ENCODE peak calls at places on chromosomes 13 and 19, in eight cellular contexts. C is CD8-positive, alpha-beta memory T cell; O is upper lobe of right lung; Q is thyroid gland; X is left ventricle myocardium inferior; E is kidney; U is neural progenitor cell; H is tibial artery. D is an unnamed sample.

GRCh38 chr13:111115841-111116500 is 861 bp downstream of the ARHGEF7 start:
- DNase-seq in Q (peak; percentile 9), C (no peak), E (no peak), X (peak; percentile 69), O (no peak), U (peak; percentile 75), H (peak; percentile 88), D (peak; percentile 5)

GRCh38 chr13:86909318-86909717 is 761.9 kb upstream of the SLITRK5 start:
- DNase-seq in X (no peak), C (no peak), Q (no peak), E (no peak), U (no peak), H (no peak), O (no peak), D (no peak)

GRCh38 chr13:44335463-44335862 is 38.2 kb upstream of the SERP2 start:
- DNase-seq in X (no peak), O (no peak), E (no peak), H (no peak), C (no peak), Q (no peak), U (no peak), D (no peak)

GRCh38 chr13:69194130-69194529 is 913.5 kb upstream of the ATXN8OS start:
- DNase-seq in X (no peak), H (no peak), C (no peak), Q (no peak), U (no peak), E (no peak), O (no peak), D (no peak)

GRCh38 chr19:14632286-14632685 is 42.4 kb downstream of the ADGRE3 start:
- DNase-seq in Q (no peak), X (no peak), U (no peak), E (no peak), O (no peak), C (peak; percentile 11), H (no peak), D (peak; percentile 65)

GRCh38 chr19:3061214-3062161 is 807 bp downstream of the TLE5 start:
- DNase-seq in X (peak; percentile 73), O (peak; percentile 83), E (peak; percentile 90), U (no peak), H (peak; percentile 74), Q (peak; percentile 64), C (peak; percentile 84), D (no peak)

GRCh38 chr19:35006342-35006998 is 6.3 kb downstream of the GRAMD1A start:
- DNase-seq in Q (no peak), U (no peak), E (no peak), C (no peak), X (no peak), H (no peak), O (no peak), D (no peak)

GRCh38 chr19:38490861-38491260 is 57.4 kb downstream of the RYR1 start:
- DNase-seq in C (no peak), H (no peak), E (no peak), U (no peak), O (no peak), Q (no peak), X (no peak), D (no peak)

GRCh38 chr13:34344761-34345600 is 527.0 kb downstream of the RFC3 start:
- DNase-seq in E (no peak), X (no peak), Q (no peak), H (no peak), U (no peak), C (no peak), O (no peak), D (no peak)

GRCh38 chr13:79779761-79780160 is 298.8 kb downstream of the NDFIP2 start:
- DNase-seq in O (no peak), H (no peak), X (no peak), U (peak; percentile 72), Q (peak; percentile 33), E (no peak), C (no peak), D (peak; percentile 26)

GRCh38 chr13:50697746-50698526 is 145.6 kb downstream of the DLEU7 start:
- DNase-seq in X (no peak), U (no peak), H (no peak), Q (peak; percentile 13), C (no peak), E (no peak), O (no peak), D (no peak)

GRCh38 chr13:113489549-113490495 is 689 bp downstream of the DCUN1D2 start:
- DNase-seq in U (no peak), C (peak; percentile 18), Q (peak; percentile 21), X (no peak), E (peak; percentile 82), O (no peak), H (peak; percentile 76), D (peak; percentile 35)

GRCh38 chr13:96053003-96053703 is at the start of gene UGGT2:
- DNase-seq in U (peak; percentile 90), X (peak; percentile 96), Q (peak; percentile 97), C (no peak), O (peak; percentile 98), E (peak; percentile 98), H (peak; percentile 97), D (peak; percentile 77)

GRCh38 chr19:3119782-3120380 is 16.0 kb upstream of the GNA15 start:
- DNase-seq in O (no peak), X (no peak), E (peak; percentile 58), H (no peak), U (no peak), Q (no peak), C (no peak), D (no peak)

GRCh38 chr13:77429320-77430142 is 102.6 kb upstream of the MYCBP2 start:
- DNase-seq in Q (no peak), O (no peak), X (no peak), E (no peak), C (no peak), H (no peak), U (no peak), D (no peak)

GRCh38 chr19:37972803-37973202 is 65.8 kb downstream of the SIPA1L3 start:
- DNase-seq in Q (no peak), U (no peak), C (no peak), H (no peak), O (no peak), E (no peak), X (no peak), D (no peak)

GRCh38 chr13:80086304-80086721 is 254.6 kb downstream of the SPRY2 start:
- DNase-seq in Q (no peak), C (no peak), U (no peak), H (no peak), O (no peak), E (no peak), X (no peak), D (no peak)

GRCh38 chr19:17347361-17347760 is 10.0 kb downstream of the GTPBP3 start:
- DNase-seq in C (no peak), Q (no peak), O (no peak), X (no peak), H (peak; percentile 73), E (peak; percentile 85), U (no peak), D (no peak)

GRCh38 chr13:110403721-110404120 is 96.6 kb downstream of the COL4A2 start:
- DNase-seq in C (no peak), H (no peak), X (no peak), E (no peak), Q (no peak), O (no peak), U (no peak), D (no peak)

GRCh38 chr13:40269086-40269485 is 397.4 kb downstream of the FOXO1 start:
- DNase-seq in Q (no peak), H (no peak), X (peak; percentile 36), C (no peak), U (no peak), E (no peak), O (no peak), D (no peak)

GRCh38 chr13:76939215-76939614 is 9.1 kb upstream of the ACOD1 start:
- DNase-seq in E (no peak), Q (no peak), C (no peak), U (no peak), H (no peak), O (no peak), X (no peak), D (peak; percentile 9)

GRCh38 chr19:38793186-38793585 is 4.2 kb downstream of the LGALS7B start:
- DNase-seq in Q (no peak), O (no peak), X (no peak), C (no peak), H (no peak), U (no peak), E (no peak), D (peak; percentile 26)

GRCh38 chr19:48970923-48971395 is 5.8 kb downstream of the FTL start:
- DNase-seq in Q (peak; percentile 74), H (peak; percentile 85), C (peak; percentile 59), U (peak; percentile 94), X (peak; percentile 81), O (peak; percentile 92), E (peak; percentile 88), D (peak; percentile 92)

GRCh38 chr19:27815985-27816384 is 1397.0 kb downstream of the UQCRFS1 start:
- DNase-seq in Q (no peak), X (no peak), O (no peak), H (no peak), C (no peak), E (no peak), U (no peak), D (no peak)
- H3K9me3 ChIP-seq in Q (no peaks in the 10 kb centered on the region), X (no peaks in the 10 kb centered on the region), O (no peaks in the 10 kb centered on the region), H (peaks cover 5% of the 10 kb centered on the region), C (no peaks in the 10 kb centered on the region), E (no peaks in the 10 kb centered on the region), U (peaks cover 3% of the 10 kb centered on the region), D (no peaks in the 10 kb centered on the region)

GRCh38 chr19:44131955-44132354 is 9.4 kb upstream of the ZNF234 start:
- DNase-seq in Q (no peak), U (no peak), X (no peak), O (no peak), H (no peak), C (no peak), E (no peak), D (no peak)
- H3K9me3 ChIP-seq in Q (peaks cover 4% of the 10 kb centered on the region), U (no peaks in the 10 kb centered on the region), X (peaks cover 54% of the 10 kb centered on the region), O (peaks cover 26% of the 10 kb centered on the region), H (peaks cover 62% of the 10 kb centered on the region), C (peaks cover 17% of the 10 kb centered on the region), E (peaks cover 15% of the 10 kb centered on the region), D (peaks cover 43% of the 10 kb centered on the region)

DNA sequence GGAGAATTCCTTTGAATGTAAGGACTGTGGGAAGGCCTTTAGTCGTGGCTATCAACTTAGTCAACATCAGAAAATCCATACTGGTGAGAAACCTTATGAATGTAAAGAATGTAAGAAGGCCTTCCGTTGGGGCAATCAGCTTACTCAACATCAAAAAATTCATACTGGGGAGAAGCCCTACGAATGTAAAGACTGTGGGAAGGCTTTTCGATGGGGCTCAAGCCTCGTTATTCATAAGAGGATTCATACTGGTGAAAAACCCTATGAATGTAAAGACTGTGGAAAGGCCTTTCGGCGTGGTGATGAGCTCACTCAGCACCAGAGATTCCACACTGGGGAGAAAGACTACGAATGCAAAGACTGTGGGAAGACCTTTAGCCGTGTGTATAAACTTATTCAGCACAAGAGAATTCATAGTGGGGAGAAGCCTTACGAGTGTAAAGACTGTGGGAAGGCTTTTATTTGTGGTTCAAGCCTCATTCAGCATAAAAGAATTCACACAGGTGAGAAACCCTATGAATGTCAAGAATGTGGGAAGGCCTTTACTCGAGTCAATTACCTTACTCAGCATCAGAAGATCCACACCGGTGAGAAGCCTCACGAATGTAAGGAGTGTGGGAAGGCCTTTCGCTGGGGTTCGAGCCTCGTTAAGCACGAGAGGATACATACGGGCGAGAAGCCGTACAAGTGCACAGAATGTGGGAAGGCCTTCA is 39.2 kb downstream of the ZNF331 start:
- DNase-seq in E (peak; percentile 17), O (peak; percentile 31), X (no peak), C (no peak), U (no peak), H (peak; percentile 12), Q (no peak), D (no peak)
- H3K9me3 ChIP-seq in E (peaks cover 15% of the 10 kb centered on the region), O (peaks cover 15% of the 10 kb centered on the region), X (peaks cover 57% of the 10 kb centered on the region), C (peaks cover 37% of the 10 kb centered on the region), U (peaks cover 15% of the 10 kb centered on the region), H (peaks cover 26% of the 10 kb centered on the region), Q (no peaks in the 10 kb centered on the region), D (peaks cover 32% of the 10 kb centered on the region)

GRCh38 chr19:54561840-54562239 is 11.8 kb upstream of the LILRA2 start:
- DNase-seq in X (no peak), E (no peak), C (no peak), Q (no peak), U (no peak), H (no peak), O (peak; percentile 49), D (no peak)
- H3K9me3 ChIP-seq in X (no peaks in the 10 kb centered on the region), E (no peaks in the 10 kb centered on the region), C (no peaks in the 10 kb centered on the region), Q (no peaks in the 10 kb centered on the region), U (peaks cover 12% of the 10 kb centered on the region), H (no peaks in the 10 kb centered on the region), O (no peaks in the 10 kb centered on the region), D (no peaks in the 10 kb centered on the region)